ENCODE peak calls at places on chromosomes 7 and 10, in six cellular contexts. D, Y, R, X, U and A are unnamed samples.

GRCh38 chr10:19904202-19904661 is 88.0 kb downstream of the PLXDC2 start:
- DNase-seq in U (no peak), Y (no peak), D (no peak), R (no peak), X (no peak), A (no peak)

GRCh38 chr7:96266015-96266414 is 55.9 kb downstream of the SLC25A13 start:
- DNase-seq in Y (no peak), R (no peak), U (no peak), X (no peak), D (no peak), A (no peak)

GRCh38 chr10:3852147-3852904 is 67.3 kb upstream of the KLF6 start:
- DNase-seq in D (peak; percentile 93), Y (peak; percentile 99), R (peak; percentile 97), X (no peak), U (peak; percentile 94), A (no peak)

GRCh38 chr10:75165684-75166622 is 44.6 kb upstream of the VDAC2 start:
- DNase-seq in D (no peak), Y (no peak), R (no peak), X (peak; percentile 32), U (no peak), A (peak; percentile 46)

GRCh38 chr7:74464931-74465906 is 11.5 kb downstream of the GTF2IRD1 start:
- DNase-seq in X (no peak), D (peak; percentile 81), R (peak; percentile 87), Y (no peak), U (no peak), A (no peak)

GRCh38 chr10:14611971-14612693 is 162.6 kb downstream of the FAM107B start:
- DNase-seq in X (no peak), Y (no peak), D (no peak), U (no peak), R (no peak), A (no peak)

GRCh38 chr7:86908948-86909347 is 150.5 kb downstream of the ELAPOR2 start:
- DNase-seq in D (no peak), U (no peak), X (no peak), Y (no peak), R (no peak), A (no peak)

GRCh38 chr10:58237014-58237830 is 30.5 kb downstream of the IPMK start:
- DNase-seq in R (no peak), U (no peak), X (no peak), Y (peak; percentile 59), D (no peak), A (no peak)

GRCh38 chr10:43057831-43058340 is 19.0 kb upstream of the RET start:
- DNase-seq in U (no peak), R (no peak), X (no peak), D (no peak), Y (no peak), A (no peak)

GRCh38 chr10:79018591-79019011 is 50.2 kb upstream of the ZMIZ1 start:
- DNase-seq in X (no peak), Y (no peak), R (peak; percentile 68), D (no peak), U (peak; percentile 17), A (no peak)
- TF ChIP-seq POLR2A in X (no peak), Y (no peak), R (no peak), D (no peak), U (no peak), A (no peak)

DNA sequence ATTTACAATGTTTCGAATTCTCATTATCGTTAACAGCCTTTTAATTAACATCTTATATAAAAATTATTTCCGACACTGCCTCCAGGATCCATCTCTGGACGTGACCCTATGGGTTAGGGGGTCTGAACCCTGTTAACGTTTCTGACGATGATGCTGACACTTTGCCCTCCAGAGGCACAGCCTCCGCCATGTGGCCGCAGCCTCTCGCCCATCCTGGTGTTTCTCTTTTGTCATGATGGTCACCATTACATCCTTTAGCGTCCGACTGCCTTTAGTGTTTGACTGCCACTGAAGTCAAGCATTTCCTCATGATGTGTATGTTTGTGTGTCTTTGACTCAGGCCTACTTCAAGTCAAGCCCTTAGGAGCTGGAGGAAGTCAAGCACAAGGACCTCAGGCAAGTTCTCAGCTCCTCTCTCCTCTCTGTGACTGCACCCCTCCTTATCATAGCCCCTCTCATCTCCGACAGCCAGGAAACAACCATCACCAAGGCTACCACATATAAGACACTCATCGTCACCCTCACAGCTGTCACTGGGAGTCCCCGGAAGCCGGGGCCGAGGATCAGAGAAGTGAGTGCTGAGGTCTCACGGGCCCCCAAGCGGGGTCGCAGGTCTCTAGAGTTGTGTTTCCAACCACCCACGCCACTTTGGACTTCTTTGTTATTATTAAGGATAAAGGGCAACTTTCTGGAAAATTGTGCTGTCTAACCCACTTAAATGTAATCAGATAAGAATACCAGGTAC is 96.1 kb upstream of the PPP2R2D start:
- DNase-seq in Y (no peak), D (peak; percentile 15), R (no peak), U (no peak), X (no peak), A (no peak)
- TF ChIP-seq POLR2A in Y (no peak), D (no peak), R (no peak), U (no peak), X (no peak), A (no peak)

GRCh38 chr7:128106840-128107239 is 75.6 kb upstream of the LRRC4 start:
- DNase-seq in U (no peak), X (no peak), Y (no peak), R (no peak), D (no peak), A (no peak)

GRCh38 chr7:128105228-128106022 is 74.2 kb upstream of the LRRC4 start:
- DNase-seq in X (no peak), U (no peak), D (no peak), R (no peak), Y (no peak), A (no peak)

GRCh38 chr7:128110641-128111365 is 79.6 kb upstream of the LRRC4 start:
- DNase-seq in R (no peak), U (no peak), D (no peak), Y (no peak), X (no peak), A (no peak)

GRCh38 chr7:128108641-128109423 is 77.6 kb upstream of the LRRC4 start:
- DNase-seq in U (no peak), D (no peak), Y (no peak), R (no peak), X (peak; percentile 55), A (peak; percentile 68)

DNA sequence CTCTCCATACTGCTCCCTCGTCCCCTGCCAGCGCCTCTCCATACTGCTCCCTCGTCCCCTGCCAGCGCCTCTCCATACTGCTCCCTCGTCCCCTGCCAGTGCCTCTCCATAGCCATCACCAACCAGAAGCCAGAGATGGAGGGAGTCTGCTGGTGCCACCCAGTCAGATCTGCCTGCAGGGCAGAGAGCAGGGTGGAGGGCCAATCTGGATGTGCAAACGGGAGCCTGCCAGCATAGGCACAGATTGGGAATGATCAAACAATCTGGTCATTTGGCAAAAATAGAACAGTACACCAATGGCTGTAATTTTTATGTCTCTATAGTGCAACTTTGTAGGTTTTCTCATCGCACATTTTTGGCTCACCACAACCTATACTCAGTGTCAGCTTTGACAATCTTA is 76.9 kb upstream of the LRRC4 start:
- DNase-seq in D (no peak), U (no peak), R (no peak), X (no peak), Y (no peak), A (no peak)
- TF ChIP-seq POLR2A in D (no peak), U (no peak), R (no peak), X (no peak), Y (no peak), A (no peak)

GRCh38 chr7:2639994-2640830 is 8.4 kb downstream of the TTYH3 start:
- DNase-seq in D (peak; percentile 72), Y (no peak), U (peak; percentile 26), X (no peak), R (peak; percentile 51), A (no peak)
- TF ChIP-seq POLR2A in D (no peak), Y (no peak), U (no peak), X (no peak), R (no peak), A (no peak)